ENCODE peak calls at places on chromosomes 12 and 14, in ten cellular contexts. F, T, O, R, M, D, W, S, U and H are unnamed samples.

GRCh38 chr12:42679402-42679801 is 89.9 kb upstream of the PRICKLE1 start:
- DNase-seq in F (no peak), T (peak), O (no peak), R (no peak), M (no peak), D (no peak), W (no peak), S (no peak), U (no peak), H (no peak)

GRCh38 chr14:24311837-24312615 is 724 bp downstream of the LTB4R start:
- DNase-seq in F (no peak), T (no peak), O (no peak), R (no peak), M (no peak), D (no peak), W (peak), S (no peak), U (no peak), H (no peak)

GRCh38 chr12:50542448-50542847 is 37.7 kb downstream of the DIP2B start:
- DNase-seq in F (no peak), T (peak), O (no peak), R (peak), M (no peak), D (no peak), W (no peak), S (peak), U (peak), H (peak)

GRCh38 chr12:102883204-102883799 is 33.7 kb downstream of the PAH start:
- DNase-seq in F (no peak), T (peak), O (peak), R (peak), M (peak), D (no peak), W (peak), S (peak), U (peak), H (peak)

GRCh38 chr12:56806303-56806702 is 43.2 kb downstream of the HSD17B6 start:
- DNase-seq in F (no peak), T (no peak), O (no peak), R (no peak), M (no peak), D (no peak), W (no peak), S (no peak), U (no peak), H (no peak)

GRCh38 chr12:93767524-93767863 is 90.3 kb downstream of the CRADD start:
- DNase-seq in F (no peak), T (no peak), O (no peak), R (no peak), M (no peak), D (no peak), W (no peak), S (no peak), U (peak), H (peak)

GRCh38 chr14:58572092-58572853 is 65.5 kb upstream of the DACT1 start:
- DNase-seq in F (peak), T (peak), O (no peak), R (peak), M (peak), D (no peak), W (no peak), S (peak), U (peak), H (no peak)

GRCh38 chr14:75280831-75281690 is 2.4 kb downstream of the FOS start:
- DNase-seq in F (no peak), T (peak), O (no peak), R (peak), M (peak), D (no peak), W (no peak), S (no peak), U (no peak), H (no peak)

GRCh38 chr14:106507354-106507753 is 981.0 kb downstream of the TMEM121 start:
- DNase-seq in F (no peak), T (no peak), O (no peak), R (no peak), M (no peak), D (no peak), W (no peak), S (no peak), U (no peak), H (no peak)

GRCh38 chr12:87121908-87122307 is 865.7 kb upstream of the MGAT4C start:
- DNase-seq in F (no peak), T (no peak), O (no peak), R (no peak), M (no peak), D (no peak), W (no peak), S (no peak), U (no peak), H (no peak)

GRCh38 chr12:69468237-69469026 is 1.8 kb upstream of the FRS2 start:
- DNase-seq in F (no peak), T (peak), O (no peak), R (peak), M (no peak), D (no peak), W (no peak), S (no peak), U (no peak), H (no peak)